ENCODE peak calls at places on chromosomes 2 and 18, in ten cellular contexts. One of them, this sample, is unnamed.

GRCh38 chr2:192216336-192216735 is 21.6 kb upstream of the TMEFF2 start:
- DNase-seq in IMR-90: no peak
- DNase-seq in mesothelial cell of epicardium: no peak
- DNase-seq in heart right ventricle: no peak
- DNase-seq in progenitor cell of endocrine pancreas: no peak
- DNase-seq in dorsolateral prefrontal cortex: no peak
- DNase-seq in upper lobe of right lung: no peak
- DNase-seq in hepatocyte: no peak
- DNase-seq in AG04449: no peak
- DNase-seq in AG10803: no peak
- DNase-seq in this sample: no peak

GRCh38 chr2:14189929-14190328 is 442.6 kb upstream of the LRATD1 start:
- DNase-seq in IMR-90: peak; percentile 0
- DNase-seq in mesothelial cell of epicardium: no peak
- DNase-seq in heart right ventricle: no peak
- DNase-seq in progenitor cell of endocrine pancreas: no peak
- DNase-seq in dorsolateral prefrontal cortex: no peak
- DNase-seq in upper lobe of right lung: no peak
- DNase-seq in hepatocyte: no peak
- DNase-seq in AG04449: no peak
- DNase-seq in AG10803: no peak
- DNase-seq in this sample: no peak

GRCh38 chr2:816278-816677 is 134.4 kb upstream of the SNTG2 start:
- DNase-seq in IMR-90: no peak
- DNase-seq in mesothelial cell of epicardium: no peak
- DNase-seq in heart right ventricle: no peak
- DNase-seq in progenitor cell of endocrine pancreas: no peak
- DNase-seq in dorsolateral prefrontal cortex: no peak
- DNase-seq in upper lobe of right lung: no peak
- DNase-seq in hepatocyte: no peak
- DNase-seq in AG04449: no peak
- DNase-seq in AG10803: no peak
- DNase-seq in this sample: no peak

GRCh38 chr2:19936979-19937378 is 35.2 kb upstream of the TTC32 start:
- DNase-seq in IMR-90: no peak
- DNase-seq in mesothelial cell of epicardium: no peak
- DNase-seq in heart right ventricle: no peak
- DNase-seq in progenitor cell of endocrine pancreas: no peak
- DNase-seq in dorsolateral prefrontal cortex: no peak
- DNase-seq in upper lobe of right lung: no peak
- DNase-seq in hepatocyte: no peak
- DNase-seq in AG04449: no peak
- DNase-seq in AG10803: no peak
- DNase-seq in this sample: no peak

GRCh38 chr2:238929242-238930081 is 81.6 kb downstream of the TWIST2 start:
- DNase-seq in IMR-90: peak; percentile 30
- DNase-seq in mesothelial cell of epicardium: peak; percentile 33
- DNase-seq in heart right ventricle: peak; percentile 32
- DNase-seq in progenitor cell of endocrine pancreas: no peak
- DNase-seq in dorsolateral prefrontal cortex: no peak
- DNase-seq in upper lobe of right lung: peak; percentile 52
- DNase-seq in hepatocyte: no peak
- DNase-seq in AG04449: no peak
- DNase-seq in AG10803: peak; percentile 68
- DNase-seq in this sample: no peak

GRCh38 chr18:24727685-24728084 is 267.2 kb downstream of the HRH4 start:
- DNase-seq in IMR-90: no peak
- DNase-seq in mesothelial cell of epicardium: no peak
- DNase-seq in heart right ventricle: no peak
- DNase-seq in progenitor cell of endocrine pancreas: no peak
- DNase-seq in dorsolateral prefrontal cortex: no peak
- DNase-seq in upper lobe of right lung: no peak
- DNase-seq in hepatocyte: no peak
- DNase-seq in AG04449: no peak
- DNase-seq in AG10803: no peak
- DNase-seq in this sample: no peak

GRCh38 chr2:230137902-230138539 is 69.3 kb upstream of the SLC16A14 start:
- DNase-seq in IMR-90: peak; percentile 22
- DNase-seq in mesothelial cell of epicardium: no peak
- DNase-seq in heart right ventricle: no peak
- DNase-seq in progenitor cell of endocrine pancreas: no peak
- DNase-seq in dorsolateral prefrontal cortex: no peak
- DNase-seq in upper lobe of right lung: no peak
- DNase-seq in hepatocyte: no peak
- DNase-seq in AG04449: no peak
- DNase-seq in AG10803: no peak
- DNase-seq in this sample: no peak

GRCh38 chr2:186544255-186544675 is 45.6 kb upstream of the ITGAV start:
- DNase-seq in IMR-90: peak; percentile 93
- DNase-seq in mesothelial cell of epicardium: no peak
- DNase-seq in heart right ventricle: no peak
- DNase-seq in progenitor cell of endocrine pancreas: no peak
- DNase-seq in dorsolateral prefrontal cortex: no peak
- DNase-seq in upper lobe of right lung: no peak
- DNase-seq in hepatocyte: peak; percentile 51
- DNase-seq in AG04449: no peak
- DNase-seq in AG10803: peak; percentile 80
- DNase-seq in this sample: no peak

GRCh38 chr2:102826904-102827303 is 65.1 kb downstream of the TMEM182 start:
- DNase-seq in IMR-90: peak; percentile 16
- DNase-seq in mesothelial cell of epicardium: no peak
- DNase-seq in heart right ventricle: peak; percentile 54
- DNase-seq in progenitor cell of endocrine pancreas: no peak
- DNase-seq in dorsolateral prefrontal cortex: no peak
- DNase-seq in upper lobe of right lung: no peak
- DNase-seq in hepatocyte: peak; percentile 46
- DNase-seq in AG04449: no peak
- DNase-seq in AG10803: peak; percentile 8
- DNase-seq in this sample: no peak

GRCh38 chr18:26813043-26813442 is 52.5 kb downstream of the AQP4 start:
- DNase-seq in IMR-90: no peak
- DNase-seq in mesothelial cell of epicardium: no peak
- DNase-seq in heart right ventricle: peak; percentile 27
- DNase-seq in progenitor cell of endocrine pancreas: no peak
- DNase-seq in dorsolateral prefrontal cortex: no peak
- DNase-seq in upper lobe of right lung: no peak
- DNase-seq in hepatocyte: peak; percentile 64
- DNase-seq in AG04449: no peak
- DNase-seq in AG10803: no peak
- DNase-seq in this sample: no peak

GRCh38 chr2:10326707-10327594 is 24.2 kb downstream of the HPCAL1 start:
- DNase-seq in IMR-90: no peak
- DNase-seq in mesothelial cell of epicardium: no peak
- DNase-seq in heart right ventricle: peak; percentile 46
- DNase-seq in progenitor cell of endocrine pancreas: no peak
- DNase-seq in dorsolateral prefrontal cortex: peak; percentile 45
- DNase-seq in upper lobe of right lung: no peak
- DNase-seq in hepatocyte: no peak
- DNase-seq in AG04449: no peak
- DNase-seq in AG10803: no peak
- DNase-seq in this sample: no peak

GRCh38 chr18:5197461-5197860 is 404 bp upstream of the AKAIN1 start:
- DNase-seq in IMR-90: no peak
- DNase-seq in mesothelial cell of epicardium: no peak
- DNase-seq in heart right ventricle: no peak
- DNase-seq in progenitor cell of endocrine pancreas: no peak
- DNase-seq in dorsolateral prefrontal cortex: no peak
- DNase-seq in upper lobe of right lung: no peak
- DNase-seq in hepatocyte: no peak
- DNase-seq in AG04449: no peak
- DNase-seq in AG10803: no peak
- DNase-seq in this sample: no peak

GRCh38 chr2:207337234-207338219 is 171.8 kb upstream of the KLF7 start:
- DNase-seq in IMR-90: peak; percentile 63
- DNase-seq in mesothelial cell of epicardium: no peak
- DNase-seq in heart right ventricle: no peak
- DNase-seq in progenitor cell of endocrine pancreas: no peak
- DNase-seq in dorsolateral prefrontal cortex: no peak
- DNase-seq in upper lobe of right lung: no peak
- DNase-seq in hepatocyte: peak; percentile 36
- DNase-seq in AG04449: no peak
- DNase-seq in AG10803: no peak
- DNase-seq in this sample: no peak

GRCh38 chr18:45521151-45521550 is 94.1 kb upstream of the SLC14A2 start:
- DNase-seq in IMR-90: peak; percentile 67
- DNase-seq in mesothelial cell of epicardium: no peak
- DNase-seq in heart right ventricle: no peak
- DNase-seq in progenitor cell of endocrine pancreas: no peak
- DNase-seq in dorsolateral prefrontal cortex: no peak
- DNase-seq in upper lobe of right lung: no peak
- DNase-seq in hepatocyte: no peak
- DNase-seq in AG04449: peak; percentile 61
- DNase-seq in AG10803: peak; percentile 93
- DNase-seq in this sample: no peak

GRCh38 chr18:50281295-50281971 is at the start of gene MBD1:
- DNase-seq in IMR-90: peak; percentile 99
- DNase-seq in mesothelial cell of epicardium: peak; percentile 95
- DNase-seq in heart right ventricle: peak; percentile 97
- DNase-seq in progenitor cell of endocrine pancreas: peak; percentile 91
- DNase-seq in dorsolateral prefrontal cortex: peak; percentile 95
- DNase-seq in upper lobe of right lung: peak; percentile 99
- DNase-seq in hepatocyte: peak; percentile 99
- DNase-seq in AG04449: peak; percentile 90
- DNase-seq in AG10803: peak; percentile 99
- DNase-seq in this sample: peak; percentile 87
- TF ChIP-seq CTCF in IMR-90: peak; percentile 20
- TF ChIP-seq CTCF in mesothelial cell of epicardium: no peak
- TF ChIP-seq CTCF in heart right ventricle: peak; percentile 46
- TF ChIP-seq CTCF in progenitor cell of endocrine pancreas: peak; percentile 37
- TF ChIP-seq CTCF in dorsolateral prefrontal cortex: peak; percentile 32
- TF ChIP-seq CTCF in upper lobe of right lung: peak; percentile 49
- TF ChIP-seq CTCF in hepatocyte: peak; percentile 19
- TF ChIP-seq CTCF in AG04449: peak; percentile 35
- TF ChIP-seq CTCF in AG10803: peak; percentile 34
- TF ChIP-seq CTCF in this sample: no peak

GRCh38 chr2:100857915-100858314 is 38.0 kb downstream of the NPAS2 start:
- DNase-seq in IMR-90: peak; percentile 95
- DNase-seq in mesothelial cell of epicardium: no peak
- DNase-seq in heart right ventricle: no peak
- DNase-seq in progenitor cell of endocrine pancreas: no peak
- DNase-seq in dorsolateral prefrontal cortex: no peak
- DNase-seq in upper lobe of right lung: no peak
- DNase-seq in hepatocyte: no peak
- DNase-seq in AG04449: peak; percentile 59
- DNase-seq in AG10803: peak; percentile 92
- DNase-seq in this sample: no peak

GRCh38 chr2:100861340-100861739 is 41.4 kb downstream of the NPAS2 start:
- DNase-seq in IMR-90: no peak
- DNase-seq in mesothelial cell of epicardium: no peak
- DNase-seq in heart right ventricle: no peak
- DNase-seq in progenitor cell of endocrine pancreas: no peak
- DNase-seq in dorsolateral prefrontal cortex: no peak
- DNase-seq in upper lobe of right lung: no peak
- DNase-seq in hepatocyte: no peak
- DNase-seq in AG04449: no peak
- DNase-seq in AG10803: no peak
- DNase-seq in this sample: no peak

GRCh38 chr2:100862081-100862480 is 42.1 kb downstream of the NPAS2 start:
- DNase-seq in IMR-90: no peak
- DNase-seq in mesothelial cell of epicardium: no peak
- DNase-seq in heart right ventricle: no peak
- DNase-seq in progenitor cell of endocrine pancreas: no peak
- DNase-seq in dorsolateral prefrontal cortex: no peak
- DNase-seq in upper lobe of right lung: no peak
- DNase-seq in hepatocyte: no peak
- DNase-seq in AG04449: no peak
- DNase-seq in AG10803: peak; percentile 9
- DNase-seq in this sample: no peak

GRCh38 chr2:100857341-100857740 is 37.4 kb downstream of the NPAS2 start:
- DNase-seq in IMR-90: no peak
- DNase-seq in mesothelial cell of epicardium: no peak
- DNase-seq in heart right ventricle: no peak
- DNase-seq in progenitor cell of endocrine pancreas: no peak
- DNase-seq in dorsolateral prefrontal cortex: no peak
- DNase-seq in upper lobe of right lung: no peak
- DNase-seq in hepatocyte: no peak
- DNase-seq in AG04449: no peak
- DNase-seq in AG10803: no peak
- DNase-seq in this sample: no peak

DNA sequence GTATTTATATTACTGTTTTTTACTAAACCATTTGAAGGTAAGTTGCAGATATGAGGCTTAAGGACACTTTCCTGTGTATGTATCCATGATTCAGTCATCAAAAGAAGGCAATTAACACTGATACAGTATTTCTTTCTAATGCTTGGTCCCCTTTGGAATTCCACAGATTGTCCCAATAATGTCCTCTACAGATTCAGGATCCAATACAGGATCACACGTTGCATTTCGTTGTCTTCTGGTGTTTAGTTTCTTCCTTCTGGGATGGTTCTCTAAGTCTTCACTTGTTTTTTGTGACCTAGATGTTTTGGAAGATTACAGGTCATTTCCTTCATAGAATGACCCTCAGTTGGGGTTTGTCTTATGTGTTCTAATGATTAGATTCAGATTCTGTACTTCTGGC is 40.0 kb downstream of the NPAS2 start:
- DNase-seq in IMR-90: no peak
- DNase-seq in mesothelial cell of epicardium: no peak
- DNase-seq in heart right ventricle: no peak
- DNase-seq in progenitor cell of endocrine pancreas: no peak
- DNase-seq in dorsolateral prefrontal cortex: no peak
- DNase-seq in upper lobe of right lung: no peak
- DNase-seq in hepatocyte: no peak
- DNase-seq in AG04449: no peak
- DNase-seq in AG10803: no peak
- DNase-seq in this sample: no peak
- TF ChIP-seq CTCF in IMR-90: no peak
- TF ChIP-seq CTCF in mesothelial cell of epicardium: no peak
- TF ChIP-seq CTCF in heart right ventricle: no peak
- TF ChIP-seq CTCF in progenitor cell of endocrine pancreas: no peak
- TF ChIP-seq CTCF in dorsolateral prefrontal cortex: no peak
- TF ChIP-seq CTCF in upper lobe of right lung: no peak
- TF ChIP-seq CTCF in hepatocyte: no peak
- TF ChIP-seq CTCF in AG04449: no peak
- TF ChIP-seq CTCF in AG10803: no peak
- TF ChIP-seq CTCF in this sample: no peak

GRCh38 chr2:231795525-231796327 is 9.5 kb downstream of the COPS7B start:
- DNase-seq in IMR-90: peak; percentile 75
- DNase-seq in mesothelial cell of epicardium: no peak
- DNase-seq in heart right ventricle: no peak
- DNase-seq in progenitor cell of endocrine pancreas: no peak
- DNase-seq in dorsolateral prefrontal cortex: no peak
- DNase-seq in upper lobe of right lung: no peak
- DNase-seq in hepatocyte: peak; percentile 70
- DNase-seq in AG04449: no peak
- DNase-seq in AG10803: peak; percentile 52
- DNase-seq in this sample: no peak
- TF ChIP-seq CTCF in IMR-90: peak; percentile 39
- TF ChIP-seq CTCF in mesothelial cell of epicardium: peak; percentile 46
- TF ChIP-seq CTCF in heart right ventricle: no peak
- TF ChIP-seq CTCF in progenitor cell of endocrine pancreas: peak; percentile 28
- TF ChIP-seq CTCF in dorsolateral prefrontal cortex: no peak
- TF ChIP-seq CTCF in upper lobe of right lung: no peak
- TF ChIP-seq CTCF in hepatocyte: peak; percentile 33
- TF ChIP-seq CTCF in AG04449: peak; percentile 21
- TF ChIP-seq CTCF in AG10803: peak; percentile 31
- TF ChIP-seq CTCF in this sample: peak; percentile 43

DNA sequence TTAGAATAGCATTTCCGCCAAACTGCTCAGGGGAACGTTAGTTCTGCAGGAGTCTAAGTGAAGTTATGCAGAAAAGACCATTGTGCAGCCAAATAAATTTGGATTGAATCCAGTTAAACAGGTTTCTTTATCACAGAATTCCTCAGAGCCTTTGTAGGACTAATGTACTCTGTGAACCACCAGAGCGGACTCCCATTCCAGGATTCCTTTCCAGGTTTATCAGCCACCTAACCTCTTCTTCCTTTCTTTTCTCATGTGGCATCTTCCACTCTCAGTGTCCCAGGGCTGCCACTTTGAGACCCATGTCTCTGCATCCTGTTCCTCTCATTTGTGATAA is 350.4 kb downstream of the TSN start:
- DNase-seq in IMR-90: no peak
- DNase-seq in mesothelial cell of epicardium: no peak
- DNase-seq in heart right ventricle: no peak
- DNase-seq in progenitor cell of endocrine pancreas: no peak
- DNase-seq in dorsolateral prefrontal cortex: no peak
- DNase-seq in upper lobe of right lung: no peak
- DNase-seq in hepatocyte: no peak
- DNase-seq in AG04449: no peak
- DNase-seq in AG10803: no peak
- DNase-seq in this sample: no peak
- TF ChIP-seq CTCF in IMR-90: no peak
- TF ChIP-seq CTCF in mesothelial cell of epicardium: no peak
- TF ChIP-seq CTCF in heart right ventricle: no peak
- TF ChIP-seq CTCF in progenitor cell of endocrine pancreas: no peak
- TF ChIP-seq CTCF in dorsolateral prefrontal cortex: no peak
- TF ChIP-seq CTCF in upper lobe of right lung: no peak
- TF ChIP-seq CTCF in hepatocyte: no peak
- TF ChIP-seq CTCF in AG04449: no peak
- TF ChIP-seq CTCF in AG10803: no peak
- TF ChIP-seq CTCF in this sample: no peak

This sample was measured in neural crest cell.